ENCODE peak calls at places on chromosomes 4 and X, in nine cellular contexts. D, X, F, O, E, V, G, T and B are unnamed samples.
A peak's percentile ranks its signal among the peaks of the same experiment; 100 is the strongest.

GRCh38 chrX:49172280-49172780 is 632 bp downstream of the PLP2 start:
- DNase-seq in D (peak; percentile 77), X (no peak), F (peak; percentile 83), O (no peak), E (no peak), V (peak; percentile 29), G (peak; percentile 71), T (peak; percentile 67), B (peak; percentile 82)

GRCh38 chr4:95129708-95130343 is 372.1 kb downstream of the BMPR1B start:
- DNase-seq in D (no peak), X (no peak), F (no peak), O (no peak), E (peak; percentile 96), V (no peak), G (no peak), T (no peak), B (no peak)

GRCh38 chr4:124484008-124484407 is 228.5 kb downstream of the ANKRD50 start:
- DNase-seq in D (no peak), X (no peak), F (no peak), O (no peak), E (no peak), V (no peak), G (no peak), T (no peak), B (no peak)

GRCh38 chrX:19862634-19863236 is 24.7 kb downstream of the SH3KBP1 start:
- DNase-seq in D (no peak), X (no peak), F (no peak), O (no peak), E (no peak), V (no peak), G (no peak), T (no peak), B (no peak)

GRCh38 chr4:165464813-165465381 is 86.1 kb downstream of the CPE start:
- DNase-seq in D (no peak), X (no peak), F (no peak), O (no peak), E (peak; percentile 11), V (peak; percentile 29), G (no peak), T (no peak), B (peak; percentile 43)

GRCh38 chr4:25859429-25860148 is 3.2 kb downstream of the SEL1L3 start:
- DNase-seq in D (no peak), X (no peak), F (no peak), O (no peak), E (no peak), V (no peak), G (no peak), T (no peak), B (no peak)

GRCh38 chr4:182273191-182273935 is 30.2 kb downstream of the TENM3 start:
- DNase-seq in D (no peak), X (no peak), F (no peak), O (peak; percentile 80), E (no peak), V (no peak), G (no peak), T (no peak), B (no peak)

GRCh38 chrX:49071877-49072711 is 1.7 kb downstream of the PRAF2 start:
- DNase-seq in D (peak; percentile 82), X (peak; percentile 90), F (peak; percentile 83), O (no peak), E (no peak), V (peak; percentile 59), G (peak; percentile 74), T (peak; percentile 72), B (peak; percentile 77)

GRCh38 chr4:14837860-14838259 is 164.4 kb upstream of the CPEB2 start:
- DNase-seq in D (no peak), X (no peak), F (no peak), O (no peak), E (no peak), V (no peak), G (no peak), T (no peak), B (no peak)

GRCh38 chrX:9352683-9353430 is 112.0 kb upstream of the TBL1X start:
- DNase-seq in D (peak; percentile 43), X (no peak), F (peak; percentile 62), O (no peak), E (no peak), V (peak; percentile 6), G (no peak), T (no peak), B (peak; percentile 30)

DNA sequence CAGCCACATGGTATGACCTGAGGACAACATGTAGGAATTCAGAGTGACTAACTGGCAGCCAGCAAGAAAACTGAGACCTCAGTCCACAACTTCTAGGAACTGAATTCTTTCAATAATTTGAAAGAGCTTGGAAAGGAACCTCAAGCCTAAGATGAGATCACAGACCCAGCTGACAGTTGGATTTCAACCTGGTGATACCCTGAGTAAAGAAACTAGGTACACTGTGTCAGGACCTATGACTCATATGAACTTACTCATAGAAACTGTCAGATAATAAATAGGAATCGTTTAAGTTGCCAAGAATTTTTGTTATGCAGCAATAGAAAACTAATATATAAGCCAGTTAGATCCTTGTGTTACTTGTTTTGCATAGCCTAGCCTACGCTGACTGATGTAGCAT is 102.4 kb upstream of the DCAF12L1 start:
- DNase-seq in D (no peak), X (no peak), F (no peak), O (no peak), E (no peak), V (no peak), G (no peak), T (no peak), B (no peak)
- H3K27ac ChIP-seq in D (no peak overlapping the region), X (no peak overlapping the region), F (no peak overlapping the region), O (no peak overlapping the region), E (no peak overlapping the region), V (no peak overlapping the region), G (no peak overlapping the region), T (no peak overlapping the region), B (no peak overlapping the region)

GRCh38 chr4:6710282-6710681 is 617 bp upstream of the MRFAP1L1 start:
- DNase-seq in D (no peak), X (peak; percentile 64), F (no peak), O (no peak), E (no peak), V (no peak), G (no peak), T (no peak), B (no peak)
- H3K27ac ChIP-seq in D (peak overlapping the region; percentile 92), X (no peak overlapping the region), F (peak overlapping the region; percentile 89), O (peak overlapping the region; percentile 85), E (peak overlapping the region; percentile 11), V (peak overlapping the region; percentile 81), G (peak overlapping the region; percentile 41), T (peak overlapping the region; percentile 93), B (peak overlapping the region; percentile 92)

DNA sequence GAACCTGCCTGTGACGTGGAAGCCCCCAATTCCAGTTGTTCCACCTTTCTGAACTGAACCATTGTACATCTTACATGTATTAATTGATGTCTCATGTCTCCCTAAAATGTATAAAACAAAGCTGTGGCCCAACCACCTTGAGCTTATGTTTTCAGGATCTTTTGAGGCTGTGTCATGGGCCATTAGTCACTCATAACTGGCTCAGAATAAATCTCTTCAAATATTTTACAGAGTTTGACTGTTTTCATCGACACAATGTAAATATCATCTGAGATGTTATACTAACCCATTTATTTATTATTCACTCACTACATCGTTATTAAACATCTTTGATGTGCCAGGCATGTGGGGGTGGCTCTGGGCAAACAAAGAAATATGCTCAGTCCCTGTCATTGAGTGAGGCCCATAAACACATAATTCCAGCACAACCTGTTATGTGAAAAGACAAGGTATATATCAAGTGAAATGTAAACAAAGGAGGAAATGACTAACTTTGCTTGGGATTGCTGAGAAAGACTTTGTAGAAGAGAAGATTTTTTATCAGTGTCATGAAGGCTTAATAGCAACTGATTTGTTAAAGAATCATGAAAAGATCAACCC is 34.5 kb upstream of the PPM1K start:
- DNase-seq in D (no peak), X (no peak), F (no peak), O (no peak), E (no peak), V (no peak), G (no peak), T (no peak), B (no peak)
- H3K27ac ChIP-seq in D (no peak overlapping the region), X (no peak overlapping the region), F (no peak overlapping the region), O (no peak overlapping the region), E (no peak overlapping the region), V (no peak overlapping the region), G (no peak overlapping the region), T (no peak overlapping the region), B (no peak overlapping the region)

GRCh38 chrX:133654801-133655200 is 239.5 kb upstream of the GPC4 start:
- DNase-seq in D (no peak), X (no peak), F (no peak), O (no peak), E (no peak), V (no peak), G (no peak), T (no peak), B (no peak)
- H3K27ac ChIP-seq in D (no peak overlapping the region), X (no peak overlapping the region), F (no peak overlapping the region), O (no peak overlapping the region), E (no peak overlapping the region), V (no peak overlapping the region), G (no peak overlapping the region), T (no peak overlapping the region), B (no peak overlapping the region)

GRCh38 chr4:43337707-43338106 is 445.2 kb downstream of the GRXCR1 start:
- DNase-seq in D (no peak), X (no peak), F (no peak), O (no peak), E (no peak), V (no peak), G (no peak), T (no peak), B (no peak)

GRCh38 chr4:43343298-43343697 is 450.8 kb downstream of the GRXCR1 start:
- DNase-seq in D (no peak), X (no peak), F (no peak), O (no peak), E (no peak), V (no peak), G (no peak), T (no peak), B (no peak)

DNA sequence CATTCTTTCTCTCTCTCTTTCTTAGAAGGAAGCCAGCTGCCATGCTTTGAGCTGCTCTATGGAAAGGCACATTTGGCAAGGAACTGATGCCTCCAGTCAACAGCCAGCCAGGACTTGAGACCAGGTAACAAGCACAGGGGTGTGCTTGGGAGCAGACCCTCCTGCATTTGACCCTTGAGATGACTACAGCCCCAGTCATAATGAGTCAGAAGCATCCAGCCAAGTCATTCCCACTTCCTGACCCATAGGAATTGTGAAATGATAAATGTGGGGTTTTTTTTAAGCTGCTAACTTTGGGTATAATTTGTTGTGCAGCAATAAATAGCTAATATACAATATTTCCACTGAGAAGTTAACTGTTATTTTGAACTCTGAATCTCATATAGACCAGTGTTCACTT is 446.9 kb downstream of the GRXCR1 start:
- DNase-seq in D (no peak), X (no peak), F (no peak), O (no peak), E (no peak), V (no peak), G (no peak), T (no peak), B (no peak)
- H3K27ac ChIP-seq in D (no peak overlapping the region), X (no peak overlapping the region), F (no peak overlapping the region), O (no peak overlapping the region), E (peak overlapping the region; percentile 63), V (no peak overlapping the region), G (no peak overlapping the region), T (no peak overlapping the region), B (no peak overlapping the region)

GRCh38 chr4:42628740-42629139 is 28.2 kb downstream of the ATP8A1 start:
- DNase-seq in D (no peak), X (no peak), F (no peak), O (no peak), E (no peak), V (no peak), G (no peak), T (no peak), B (no peak)
- H3K27ac ChIP-seq in D (peak overlapping the region; percentile 46), X (no peak overlapping the region), F (no peak overlapping the region), O (no peak overlapping the region), E (no peak overlapping the region), V (peak overlapping the region; percentile 39), G (no peak overlapping the region), T (peak overlapping the region; percentile 60), B (no peak overlapping the region)

GRCh38 chrX:135410861-135411627 is 10.7 kb upstream of the SMIM10L2A start:
- DNase-seq in D (no peak), X (no peak), F (no peak), O (no peak), E (no peak), V (no peak), G (no peak), T (no peak), B (no peak)
- H3K27ac ChIP-seq in D (no peak overlapping the region), X (no peak overlapping the region), F (no peak overlapping the region), O (no peak overlapping the region), E (no peak overlapping the region), V (no peak overlapping the region), G (no peak overlapping the region), T (no peak overlapping the region), B (no peak overlapping the region)